ENCODE peak calls at places on chromosomes 12 and 14, in four cellular contexts. Z is neural progenitor cell; L is AG10803; Q is stimulated activated CD8-positive, alpha-beta memory T cell treated with anti-CD3 and anti-CD28 coated beads, Interleukin-7, amount 100 ng/mL, for 24 hours. O is an unnamed sample.

GRCh38 chr12:91331371-91331770 is 148.8 kb upstream of the DCN start:
- DNase-seq in Z (no peak), Q (no peak), L (no peak), O (no peak)

GRCh38 chr12:109720152-109720855 is 6.7 kb downstream of the FAM222A start:
- DNase-seq in Q (no peak), Z (peak), L (no peak), O (no peak)

GRCh38 chr12:115570271-115570777 is 707.2 kb downstream of the MED13L start:
- DNase-seq in Q (no peak), L (no peak), Z (peak), O (peak)

GRCh38 chr12:75591628-75592027 is 80.2 kb upstream of the KRR1 start:
- DNase-seq in Z (no peak), L (no peak), Q (no peak), O (no peak)

GRCh38 chr12:1306096-1306495 is 288.3 kb downstream of the FBXL14 start:
- DNase-seq in Q (no peak), Z (no peak), L (no peak), O (peak)

GRCh38 chr12:114166360-114166759 is 200.2 kb upstream of the RBM19 start:
- DNase-seq in Q (no peak), Z (peak), L (peak), O (no peak)

GRCh38 chr12:25493682-25494081 is 59.4 kb downstream of the LMNTD1 start:
- DNase-seq in Z (no peak), L (no peak), Q (no peak), O (no peak)

GRCh38 chr12:78674311-78675085 is 190.1 kb upstream of the SYT1 start:
- DNase-seq in Q (no peak), Z (no peak), L (peak), O (peak)

GRCh38 chr14:33165144-33165925 is 226.7 kb downstream of the NPAS3 start:
- DNase-seq in L (no peak), Q (no peak), Z (peak), O (peak)

GRCh38 chr14:99480856-99481744 is at the start of the genes CCNK and SETD3:
- DNase-seq in L (peak), Q (peak), Z (peak), O (peak)

GRCh38 chr12:24111101-24111500 is 161.6 kb upstream of the SOX5 start:
- DNase-seq in L (no peak), Z (no peak), Q (no peak), O (peak)

GRCh38 chr14:100305446-100306255 is 593 bp downstream of the SLC25A29 start:
- DNase-seq in Z (peak), L (no peak), Q (peak), O (no peak)

GRCh38 chr12:2163172-2163927 is 110.6 kb downstream of the CACNA1C start:
- DNase-seq in Z (no peak), Q (no peak), L (peak), O (peak)

GRCh38 chr14:92093320-92093719 is 13.1 kb downstream of the ATXN3 start:
- DNase-seq in Q (no peak), L (no peak), Z (peak), O (peak)

GRCh38 chr14:104973215-104974145 is 4.7 kb downstream of the AHNAK2 start:
- DNase-seq in L (peak), Q (no peak), Z (peak), O (peak)

GRCh38 chr12:28611501-28611900 is 421.2 kb downstream of the CCDC91 start:
- DNase-seq in Z (no peak), L (no peak), Q (no peak), O (no peak)

GRCh38 chr14:73750161-73750901 is 36.1 kb upstream of the PNMA1 start:
- DNase-seq in Z (no peak), L (no peak), Q (no peak), O (no peak)

GRCh38 chr12:107330901-107331431 is 237.6 kb upstream of the CRY1 start:
- DNase-seq in L (no peak), Q (no peak), Z (peak), O (no peak)

GRCh38 chr12:45402288-45402687 is 186.4 kb downstream of the ANO6 start:
- DNase-seq in L (peak), Z (no peak), Q (no peak), O (no peak)

GRCh38 chr12:82144505-82144904 is 213.7 kb downstream of the CCDC59 start:
- DNase-seq in L (no peak), Q (no peak), Z (no peak), O (no peak)

GRCh38 chr12:57952766-57953165 is 11.4 kb downstream of the ATP23 start:
- DNase-seq in Q (no peak), Z (no peak), L (no peak), O (no peak)

GRCh38 chr12:64532734-64533351 is 77.5 kb upstream of the RASSF3 start:
- DNase-seq in L (no peak), Z (no peak), Q (no peak), O (no peak)

GRCh38 chr14:92551066-92551841 is 37.7 kb downstream of the RIN3 start:
- DNase-seq in L (no peak), Z (no peak), Q (no peak), O (no peak)

GRCh38 chr12:6635375-6635855 is 344 bp downstream of the LPAR5 start:
- DNase-seq in Q (peak), L (no peak), Z (no peak), O (peak)

GRCh38 chr12:104975621-104976343 is 10.3 kb upstream of the NOPCHAP1 start:
- DNase-seq in L (peak), Z (no peak), Q (no peak), O (no peak)

GRCh38 chr12:27688671-27689070 is 7.6 kb upstream of the REP15 start:
- DNase-seq in L (no peak), Z (no peak), Q (no peak), O (no peak)

GRCh38 chr14:102645746-102646440 is 53.4 kb downstream of the RCOR1 start:
- DNase-seq in L (peak), Q (no peak), Z (no peak), O (peak)

GRCh38 chr12:84270470-84271140 is 642.0 kb downstream of the SLC6A15 start:
- DNase-seq in L (no peak), Z (no peak), Q (no peak), O (no peak)

GRCh38 chr14:99116741-99117295 is 155.2 kb downstream of the BCL11B start:
- DNase-seq in Z (no peak), Q (no peak), L (no peak), O (no peak)

GRCh38 chr12:104748356-104748755 is 209.7 kb downstream of the SLC41A2 start:
- DNase-seq in Z (no peak), Q (no peak), L (no peak), O (no peak)

GRCh38 chr12:55664826-55665225 is 28.1 kb downstream of the OR10P1 start:
- DNase-seq in L (no peak), Z (no peak), Q (no peak), O (no peak)

GRCh38 chr14:32004300-32004699 is 72.8 kb upstream of the ARHGAP5 start:
- DNase-seq in Q (no peak), Z (no peak), L (peak), O (peak)